ENCODE peak calls at places on chromosomes 2 and 18, in ten cellular contexts. T, K, G, D, P, N, I, S, B and Z are unnamed samples.

GRCh38 chr18:68991281-68991680 is 193.4 kb downstream of the CCDC102B start:
- DNase-seq in T (no peak), K (no peak), G (no peak), D (no peak), P (no peak), N (no peak), I (no peak), S (no peak), B (no peak), Z (no peak)

GRCh38 chr2:68806511-68807109 is 64.6 kb downstream of the BMP10 start:
- DNase-seq in T (no peak), K (no peak), G (no peak), D (no peak), P (no peak), N (no peak), I (no peak), S (no peak), B (no peak), Z (peak)

GRCh38 chr2:128422571-128422970 is 103.9 kb upstream of the HS6ST1 start:
- DNase-seq in T (no peak), K (no peak), G (no peak), D (no peak), P (no peak), N (no peak), I (no peak), S (no peak), B (no peak), Z (peak)

GRCh38 chr2:31207790-31208189 is 9.5 kb downstream of the CAPN14 start:
- DNase-seq in T (no peak), K (no peak), G (no peak), D (no peak), P (no peak), N (no peak), I (no peak), S (no peak), B (no peak), Z (no peak)

GRCh38 chr2:220166616-220167015 is 539.2 kb downstream of the SLC4A3 start:
- DNase-seq in T (no peak), K (no peak), G (no peak), D (no peak), P (no peak), N (peak), I (no peak), S (peak), B (no peak), Z (no peak)

GRCh38 chr2:129164220-129164619 is 815.2 kb upstream of the RAB6C start:
- DNase-seq in T (no peak), K (no peak), G (no peak), D (no peak), P (peak), N (no peak), I (no peak), S (no peak), B (no peak), Z (peak)

GRCh38 chr18:22173221-22173927 is 4.0 kb downstream of the GATA6 start:
- DNase-seq in T (no peak), K (no peak), G (no peak), D (no peak), P (no peak), N (peak), I (no peak), S (no peak), B (no peak), Z (no peak)

GRCh38 chr2:25430556-25430955 is 88.8 kb upstream of the DNMT3A start:
- DNase-seq in T (no peak), K (no peak), G (no peak), D (no peak), P (no peak), N (no peak), I (no peak), S (no peak), B (no peak), Z (no peak)

GRCh38 chr2:189157431-189157830 is 22.1 kb downstream of the COL5A2 start:
- DNase-seq in T (no peak), K (no peak), G (no peak), D (no peak), P (no peak), N (no peak), I (no peak), S (no peak), B (no peak), Z (no peak)

DNA sequence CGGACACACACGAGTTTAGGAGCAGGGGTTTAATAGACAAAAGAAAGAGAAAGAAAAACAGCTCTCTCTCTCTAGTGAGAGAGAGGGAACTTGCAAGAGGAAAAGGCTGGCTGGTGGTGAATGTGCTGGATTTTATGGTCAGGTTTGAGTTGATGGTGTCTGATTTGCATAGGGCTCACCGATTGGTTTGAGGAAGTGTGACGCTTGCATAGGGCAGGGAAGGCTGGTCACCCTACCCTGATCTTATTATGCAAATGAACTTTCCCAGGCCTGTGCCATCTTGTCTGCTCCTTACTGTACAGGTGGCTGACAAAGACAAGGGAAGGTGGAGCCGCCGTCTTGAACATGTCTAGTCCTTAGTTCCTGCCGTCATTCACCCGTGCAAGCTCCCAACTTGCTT is 408.9 kb downstream of the RIT2 start:
- DNase-seq in T (no peak), K (no peak), G (no peak), D (no peak), P (no peak), N (no peak), I (no peak), S (no peak), B (no peak), Z (no peak)
- TF ChIP-seq EP300 in T (no peak), K (no peak), G (no peak), D (no peak), P (no peak), N (no peak), I (no peak), S (no peak), B (no peak), Z (no peak)

GRCh38 chr18:8045890-8046289 is 478.8 kb downstream of the PTPRM start:
- DNase-seq in T (no peak), K (no peak), G (no peak), D (no peak), P (no peak), N (no peak), I (no peak), S (no peak), B (no peak), Z (no peak)
- TF ChIP-seq EP300 in T (no peak), K (no peak), G (no peak), D (no peak), P (no peak), N (no peak), I (no peak), S (no peak), B (no peak), Z (no peak)

GRCh38 chr2:217049376-217049775 is 189.5 kb upstream of the TNP1 start:
- DNase-seq in T (no peak), K (no peak), G (no peak), D (no peak), P (no peak), N (no peak), I (no peak), S (peak), B (no peak), Z (no peak)

GRCh38 chr2:217054791-217055190 is 194.9 kb upstream of the TNP1 start:
- DNase-seq in T (no peak), K (no peak), G (no peak), D (no peak), P (no peak), N (no peak), I (no peak), S (no peak), B (no peak), Z (no peak)

GRCh38 chr2:217049931-217050330 is 190.1 kb upstream of the TNP1 start:
- DNase-seq in T (no peak), K (no peak), G (no peak), D (no peak), P (no peak), N (no peak), I (no peak), S (peak), B (no peak), Z (no peak)

GRCh38 chr2:217055624-217056023 is 195.8 kb upstream of the TNP1 start:
- DNase-seq in T (no peak), K (no peak), G (no peak), D (no peak), P (no peak), N (no peak), I (no peak), S (no peak), B (no peak), Z (no peak)

DNA sequence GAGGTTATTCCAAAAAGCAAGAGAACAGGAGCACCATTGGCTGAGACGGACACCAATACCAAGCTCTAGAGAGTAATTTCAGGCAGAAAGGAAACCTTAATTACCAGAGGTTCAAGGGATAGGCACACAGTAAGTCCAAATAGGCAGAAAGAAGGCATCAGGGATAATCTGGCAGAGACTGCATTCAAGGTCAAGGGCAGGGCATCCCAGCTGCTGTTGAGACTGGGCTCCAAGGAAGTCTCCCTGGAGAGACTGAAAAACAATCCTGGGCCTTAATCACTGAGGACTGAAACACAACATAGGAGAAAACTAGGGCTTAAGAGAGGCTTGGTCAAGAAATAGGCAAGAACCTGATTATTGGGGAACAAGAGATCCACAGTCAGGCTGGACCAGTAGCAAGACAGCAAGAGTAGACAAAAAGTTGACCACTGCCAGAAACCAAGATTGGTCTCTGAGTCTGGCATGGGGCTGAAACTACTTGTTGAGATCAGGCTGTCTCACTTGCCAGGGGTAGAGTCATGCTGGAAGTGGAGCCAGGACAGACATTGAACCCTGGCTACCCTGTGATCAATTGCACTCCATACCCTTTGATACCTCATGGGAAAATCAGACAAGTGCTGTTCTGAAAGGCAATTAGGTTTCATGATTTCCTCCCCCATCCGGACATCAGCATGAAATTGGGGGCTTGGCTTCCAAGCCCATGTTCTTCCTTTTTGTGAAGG is 193.2 kb upstream of the TNP1 start:
- DNase-seq in T (no peak), K (no peak), G (no peak), D (no peak), P (no peak), N (peak), I (no peak), S (no peak), B (no peak), Z (no peak)
- TF ChIP-seq EP300 in T (no peak), K (no peak), G (no peak), D (no peak), P (no peak), N (no peak), I (no peak), S (no peak), B (no peak), Z (no peak)

DNA sequence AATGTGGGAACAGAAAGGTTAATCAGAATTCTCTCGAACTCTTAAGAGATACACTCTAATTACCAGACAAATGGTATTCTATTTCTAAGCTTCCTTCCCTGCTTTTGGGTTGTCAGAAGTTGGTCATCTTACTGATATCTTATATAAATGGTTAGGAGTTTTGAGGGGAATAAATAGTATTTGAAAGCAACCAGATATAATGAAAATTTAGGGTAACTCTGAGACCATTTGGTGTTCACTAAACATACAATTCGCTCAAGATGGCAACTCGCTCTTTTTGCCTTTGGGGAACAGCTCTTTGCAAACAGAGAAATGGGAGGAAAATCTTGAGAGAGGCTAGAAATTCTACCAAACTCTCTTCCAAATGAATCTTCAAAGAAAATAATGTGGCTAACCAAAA is 250.8 kb downstream of the TCF4 start:
- DNase-seq in T (no peak), K (no peak), G (no peak), D (no peak), P (no peak), N (no peak), I (no peak), S (no peak), B (no peak), Z (no peak)
- TF ChIP-seq EP300 in T (no peak), K (no peak), G (no peak), D (no peak), P (no peak), N (no peak), I (no peak), S (no peak), B (no peak), Z (no peak)

GRCh38 chr2:85981579-85982247 is 92.9 kb upstream of the ST3GAL5 start:
- DNase-seq in T (no peak), K (peak), G (no peak), D (no peak), P (no peak), N (no peak), I (no peak), S (no peak), B (no peak), Z (no peak)
- TF ChIP-seq EP300 in T (no peak), K (no peak), G (no peak), D (no peak), P (no peak), N (no peak), I (no peak), S (no peak), B (no peak), Z (no peak)